ENCODE peak calls at places on chromosome 22, in four cellular contexts. One of them, this sample, is unnamed.

GRCh38 chr22:48887394-48888332 is 940.0 kb downstream of the BRD1 start:
- DNase-seq in A549: no peak
- DNase-seq in GM12878: no peak
- DNase-seq in K562: no peak
- DNase-seq in this sample: no peak

GRCh38 chr22:28245579-28246224 is 326.6 kb upstream of the PITPNB start:
- DNase-seq in A549: no peak
- DNase-seq in GM12878: no peak
- DNase-seq in K562: no peak
- DNase-seq in this sample: no peak

GRCh38 chr22:26590525-26590858 is 560 bp upstream of the TPST2 start:
- DNase-seq in GM12878: no peak
- DNase-seq in A549: no peak
- DNase-seq in K562: no peak
- DNase-seq in this sample: no peak

GRCh38 chr22:26671317-26672059 is 14.1 kb downstream of the MIAT start:
- DNase-seq in GM12878: peak
- DNase-seq in A549: no peak
- DNase-seq in K562: no peak
- DNase-seq in this sample: no peak

GRCh38 chr22:37363593-37363992 is 63.7 kb downstream of the ELFN2 start:
- DNase-seq in GM12878: no peak
- DNase-seq in A549: no peak
- DNase-seq in K562: no peak
- DNase-seq in this sample: no peak

GRCh38 chr22:34814260-34814659 is 251.7 kb upstream of the ISX start:
- DNase-seq in GM12878: no peak
- DNase-seq in A549: no peak
- DNase-seq in K562: no peak
- DNase-seq in this sample: no peak

GRCh38 chr22:48444320-48445112 is 1383.2 kb downstream of the BRD1 start:
- DNase-seq in A549: no peak
- DNase-seq in GM12878: peak
- DNase-seq in K562: no peak
- DNase-seq in this sample: no peak

GRCh38 chr22:38316340-38317236 is 645 bp downstream of the CSNK1E start:
- DNase-seq in K562: peak
- DNase-seq in GM12878: no peak
- DNase-seq in A549: peak
- DNase-seq in this sample: peak

GRCh38 chr22:26476705-26477340 is 6.8 kb downstream of the HPS4 start:
- DNase-seq in GM12878: no peak
- DNase-seq in A549: no peak
- DNase-seq in K562: no peak
- DNase-seq in this sample: no peak

GRCh38 chr22:37518509-37519267 is 527 bp downstream of the CARD10 start:
- DNase-seq in K562: no peak
- DNase-seq in A549: no peak
- DNase-seq in GM12878: no peak
- DNase-seq in this sample: peak

GRCh38 chr22:36325163-36326031 is 62.4 kb downstream of the MYH9 start:
- DNase-seq in A549: no peak
- DNase-seq in K562: no peak
- DNase-seq in GM12878: no peak
- DNase-seq in this sample: no peak

GRCh38 chr22:44363214-44363979 is 50.6 kb upstream of the SHISAL1 start:
- DNase-seq in GM12878: no peak
- DNase-seq in A549: peak
- DNase-seq in K562: no peak
- DNase-seq in this sample: no peak

GRCh38 chr22:22752556-22753477 is 108.4 kb downstream of the GGTLC2 start:
- DNase-seq in A549: no peak
- DNase-seq in K562: peak
- DNase-seq in GM12878: no peak
- DNase-seq in this sample: no peak

GRCh38 chr22:37010174-37010573 is 9.1 kb downstream of the TST start:
- DNase-seq in GM12878: no peak
- DNase-seq in A549: no peak
- DNase-seq in K562: no peak
- DNase-seq in this sample: no peak

GRCh38 chr22:26648011-26648497 is 9.3 kb upstream of the MIAT start:
- DNase-seq in K562: no peak
- DNase-seq in A549: no peak
- DNase-seq in GM12878: no peak
- DNase-seq in this sample: no peak

GRCh38 chr22:27387561-27387960 is 414.0 kb downstream of the MN1 start:
- DNase-seq in GM12878: no peak
- DNase-seq in A549: no peak
- DNase-seq in K562: no peak
- DNase-seq in this sample: no peak

GRCh38 chr22:50010676-50011446 is 1.7 kb downstream of the IL17REL start:
- DNase-seq in GM12878: no peak
- DNase-seq in A549: no peak
- DNase-seq in K562: peak
- DNase-seq in this sample: no peak

GRCh38 chr22:27110985-27111451 is 453.6 kb downstream of the MIAT start:
- DNase-seq in K562: no peak
- DNase-seq in GM12878: no peak
- DNase-seq in A549: peak
- DNase-seq in this sample: no peak

GRCh38 chr22:49321477-49322055 is 506.1 kb downstream of the BRD1 start:
- DNase-seq in K562: no peak
- DNase-seq in A549: no peak
- DNase-seq in GM12878: no peak
- DNase-seq in this sample: no peak

GRCh38 chr22:25840162-25840561 is 98.2 kb downstream of the MYO18B start:
- DNase-seq in GM12878: no peak
- DNase-seq in K562: no peak
- DNase-seq in A549: no peak
- DNase-seq in this sample: no peak

GRCh38 chr22:20948989-20949388 is 18.1 kb upstream of the AIFM3 start:
- DNase-seq in GM12878: no peak
- DNase-seq in K562: no peak
- DNase-seq in A549: no peak
- DNase-seq in this sample: no peak

GRCh38 chr22:36435516-36436415 is 45.7 kb downstream of the TXN2 start:
- DNase-seq in A549: no peak
- DNase-seq in K562: no peak
- DNase-seq in GM12878: peak
- DNase-seq in this sample: no peak

GRCh38 chr22:38715852-38716251 is 10.1 kb downstream of the GTPBP1 start:
- DNase-seq in A549: no peak
- DNase-seq in GM12878: no peak
- DNase-seq in K562: no peak
- DNase-seq in this sample: no peak

GRCh38 chr22:49208768-49209252 is 618.9 kb downstream of the BRD1 start:
- DNase-seq in A549: no peak
- DNase-seq in K562: peak
- DNase-seq in GM12878: no peak
- DNase-seq in this sample: no peak

GRCh38 chr22:39471421-39472141 is 14.8 kb downstream of the MGAT3 start:
- DNase-seq in GM12878: peak
- DNase-seq in K562: no peak
- DNase-seq in A549: no peak
- DNase-seq in this sample: no peak

GRCh38 chr22:19766506-19767426 is 6.2 kb downstream of the TBX1 start:
- DNase-seq in A549: no peak
- DNase-seq in K562: peak
- DNase-seq in GM12878: no peak
- DNase-seq in this sample: no peak

GRCh38 chr22:44583854-44584253 is 85.8 kb upstream of the RTL6 start:
- DNase-seq in A549: no peak
- DNase-seq in K562: no peak
- DNase-seq in GM12878: no peak
- DNase-seq in this sample: no peak

GRCh38 chr22:44523981-44524759 is 26.1 kb upstream of the RTL6 start:
- DNase-seq in A549: no peak
- DNase-seq in K562: no peak
- DNase-seq in GM12878: no peak
- DNase-seq in this sample: no peak

GRCh38 chr22:17911312-17911705 is 113.1 kb downstream of the MICAL3 start:
- DNase-seq in A549: no peak
- DNase-seq in K562: no peak
- DNase-seq in GM12878: no peak
- DNase-seq in this sample: no peak
- TF ChIP-seq BHLHE40 in A549: no peak
- TF ChIP-seq BHLHE40 in K562: no peak
- TF ChIP-seq BHLHE40 in GM12878: no peak
- TF ChIP-seq BHLHE40 in this sample: no peak

DNA sequence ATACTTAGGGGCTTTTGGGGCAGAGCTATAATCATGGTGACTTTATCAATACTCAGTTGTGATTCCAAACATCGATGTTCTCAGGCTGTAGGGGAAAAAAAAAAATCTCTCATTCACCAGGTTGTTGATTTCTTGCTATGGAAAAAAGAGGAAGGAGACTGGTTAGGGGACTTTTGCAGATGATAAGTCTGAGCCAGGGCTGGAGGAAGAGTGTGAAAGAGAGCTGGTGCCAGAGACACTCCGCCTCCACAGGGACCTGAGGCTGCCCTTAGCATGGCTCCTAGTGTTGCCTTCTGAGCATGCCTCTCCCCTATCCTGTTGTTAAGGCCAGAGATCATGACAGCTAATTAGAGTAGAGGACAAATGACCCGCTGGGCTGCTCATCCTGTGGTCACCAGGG is 16.9 kb downstream of the UPB1 start:
- DNase-seq in GM12878: no peak
- DNase-seq in A549: no peak
- DNase-seq in K562: no peak
- DNase-seq in this sample: no peak
- TF ChIP-seq BHLHE40 in GM12878: no peak
- TF ChIP-seq BHLHE40 in A549: no peak
- TF ChIP-seq BHLHE40 in K562: no peak
- TF ChIP-seq BHLHE40 in this sample: no peak

DNA sequence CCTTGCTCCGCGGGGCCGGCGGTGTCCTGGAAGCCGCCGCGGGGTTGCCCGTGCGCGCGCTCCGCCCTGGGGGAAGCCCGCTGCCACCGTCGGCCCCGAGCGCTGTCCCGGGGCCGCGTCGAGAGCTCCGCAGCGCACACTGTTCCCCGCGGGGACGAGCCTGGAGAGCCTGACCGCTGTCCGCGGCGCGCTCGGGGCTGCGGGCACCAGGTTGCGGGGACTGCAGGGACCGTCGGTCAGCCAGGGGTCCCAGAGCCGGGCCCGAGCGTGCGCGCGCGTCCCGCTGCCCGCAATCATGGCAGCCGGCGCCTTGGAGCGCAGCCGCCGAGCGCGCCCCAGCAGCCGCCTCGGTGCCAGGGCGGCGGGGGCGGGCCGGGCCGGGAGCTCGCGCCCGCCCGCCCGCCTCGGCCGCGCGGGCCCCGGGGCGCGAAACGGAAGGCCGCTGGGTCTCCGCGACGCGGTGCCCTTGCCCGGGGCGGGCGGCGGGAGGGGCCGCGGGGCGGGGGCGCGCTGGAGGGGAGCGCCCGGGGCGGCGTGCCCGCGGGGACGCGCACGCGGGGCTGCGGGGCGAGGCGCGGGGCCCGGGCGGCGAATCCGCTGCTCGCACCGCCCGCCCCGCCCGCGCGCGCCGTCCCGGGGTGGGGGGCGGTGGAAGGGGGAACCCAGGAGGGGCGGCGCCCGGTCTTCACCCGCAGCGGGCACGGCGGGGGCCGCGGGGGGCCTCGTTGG is 79.4 kb upstream of the PPARA start:
- DNase-seq in A549: peak
- DNase-seq in GM12878: no peak
- DNase-seq in K562: no peak
- DNase-seq in this sample: peak
- TF ChIP-seq BHLHE40 in A549: no peak
- TF ChIP-seq BHLHE40 in GM12878: no peak
- TF ChIP-seq BHLHE40 in K562: no peak
- TF ChIP-seq BHLHE40 in this sample: no peak

GRCh38 chr22:43241138-43241597 is 54.2 kb upstream of the TTLL12 start:
- DNase-seq in A549: no peak
- DNase-seq in GM12878: no peak
- DNase-seq in K562: peak
- DNase-seq in this sample: no peak
- TF ChIP-seq BHLHE40 in A549: no peak
- TF ChIP-seq BHLHE40 in GM12878: peak
- TF ChIP-seq BHLHE40 in K562: no peak
- TF ChIP-seq BHLHE40 in this sample: no peak

GRCh38 chr22:46891382-46891951 is 129.0 kb downstream of the TBC1D22A start:
- DNase-seq in A549: no peak
- DNase-seq in GM12878: no peak
- DNase-seq in K562: no peak
- DNase-seq in this sample: no peak

GRCh38 chr22:46890819-46891218 is 128.4 kb downstream of the TBC1D22A start:
- DNase-seq in GM12878: no peak
- DNase-seq in A549: no peak
- DNase-seq in K562: no peak
- DNase-seq in this sample: no peak

GRCh38 chr22:46884365-46884764 is 121.9 kb downstream of the TBC1D22A start:
- DNase-seq in A549: no peak
- DNase-seq in GM12878: no peak
- DNase-seq in K562: no peak
- DNase-seq in this sample: no peak

GRCh38 chr22:46883547-46883946 is 121.1 kb downstream of the TBC1D22A start:
- DNase-seq in K562: no peak
- DNase-seq in A549: no peak
- DNase-seq in GM12878: no peak
- DNase-seq in this sample: no peak

GRCh38 chr22:46887978-46888377 is 125.5 kb downstream of the TBC1D22A start:
- DNase-seq in K562: no peak
- DNase-seq in GM12878: no peak
- DNase-seq in A549: no peak
- DNase-seq in this sample: no peak
- TF ChIP-seq BHLHE40 in K562: no peak
- TF ChIP-seq BHLHE40 in GM12878: no peak
- TF ChIP-seq BHLHE40 in A549: no peak
- TF ChIP-seq BHLHE40 in this sample: no peak

DNA sequence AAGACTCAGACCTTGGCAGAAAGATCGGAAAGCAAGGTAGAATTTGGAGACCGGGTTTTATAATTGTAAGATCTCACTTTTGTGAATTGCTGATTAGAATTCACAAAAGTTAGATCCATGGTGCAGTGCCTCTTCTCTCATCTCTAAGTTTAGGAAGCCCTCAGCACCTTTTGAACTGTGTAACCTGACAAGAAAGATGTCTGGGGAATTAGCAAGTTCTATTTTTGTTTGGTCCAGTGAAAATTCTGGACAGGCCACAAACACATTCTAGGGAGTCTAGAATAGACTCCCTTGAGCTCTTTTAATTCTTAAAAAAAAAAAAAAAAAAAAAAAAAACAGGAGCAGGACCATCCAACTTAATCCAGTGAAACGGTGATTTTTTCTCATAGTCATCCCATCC is 66.1 kb downstream of the CECR2 start:
- DNase-seq in GM12878: no peak
- DNase-seq in K562: no peak
- DNase-seq in A549: no peak
- DNase-seq in this sample: no peak
- TF ChIP-seq BHLHE40 in GM12878: no peak
- TF ChIP-seq BHLHE40 in K562: no peak
- TF ChIP-seq BHLHE40 in A549: no peak
- TF ChIP-seq BHLHE40 in this sample: no peak